ENCODE peak calls at places on chromosomes 4 and X, in five cellular contexts. B is HepG2, A is HCT116, Z is GM12878, F is K562. G is an unnamed sample.

GRCh38 chr4:44927361-44928061 is 201.2 kb upstream of the GNPDA2 start:
- DNase-seq in B (peak), F (peak), Z (no peak), A (peak), G (peak)

GRCh38 chr4:147138171-147138570 is 192.5 kb upstream of the TTC29 start:
- DNase-seq in A (no peak), Z (no peak), F (no peak), B (no peak), G (no peak)

GRCh38 chrX:20477836-20478532 is 211.3 kb upstream of the RPS6KA3 start:
- DNase-seq in F (no peak), B (no peak), Z (no peak), A (no peak), G (no peak)

GRCh38 chr4:177356191-177356590 is 46.5 kb downstream of the NEIL3 start:
- DNase-seq in F (no peak), Z (no peak), B (no peak), A (no peak), G (no peak)

GRCh38 chr4:88244821-88245579 is 39.4 kb downstream of the PPM1K start:
- DNase-seq in A (no peak), F (peak), Z (no peak), B (no peak), G (no peak)

GRCh38 chrX:95076449-95076848 is 1402.4 kb downstream of the FAM133A start:
- DNase-seq in Z (no peak), B (peak), F (peak), A (no peak), G (no peak)

GRCh38 chr4:156475322-156475721 is 496.3 kb downstream of the PDGFC start:
- DNase-seq in A (peak), Z (no peak), F (no peak), B (peak), G (no peak)

GRCh38 chr4:176359590-176359989 is 39.8 kb downstream of the SPCS3 start:
- DNase-seq in Z (no peak), A (no peak), F (no peak), B (no peak), G (no peak)

GRCh38 chr4:22473268-22473667 is 42.6 kb downstream of the ADGRA3 start:
- DNase-seq in Z (no peak), F (no peak), B (no peak), A (no peak), G (no peak)

GRCh38 chr4:7759221-7759620 is 180.4 kb downstream of the AFAP1 start:
- DNase-seq in F (no peak), A (no peak), B (no peak), Z (no peak), G (no peak)

GRCh38 chr4:8583655-8584025 is 3.4 kb downstream of the GPR78 start:
- DNase-seq in B (no peak), F (no peak), Z (no peak), A (no peak), G (no peak)

GRCh38 chr4:121696140-121696640 is 590 bp downstream of the ANXA5 start:
- DNase-seq in F (peak), Z (no peak), A (no peak), B (peak), G (peak)

GRCh38 chr4:16417198-16417597 is 190.9 kb upstream of the TAPT1 start:
- DNase-seq in F (no peak), A (no peak), B (no peak), Z (no peak), G (no peak)

DNA sequence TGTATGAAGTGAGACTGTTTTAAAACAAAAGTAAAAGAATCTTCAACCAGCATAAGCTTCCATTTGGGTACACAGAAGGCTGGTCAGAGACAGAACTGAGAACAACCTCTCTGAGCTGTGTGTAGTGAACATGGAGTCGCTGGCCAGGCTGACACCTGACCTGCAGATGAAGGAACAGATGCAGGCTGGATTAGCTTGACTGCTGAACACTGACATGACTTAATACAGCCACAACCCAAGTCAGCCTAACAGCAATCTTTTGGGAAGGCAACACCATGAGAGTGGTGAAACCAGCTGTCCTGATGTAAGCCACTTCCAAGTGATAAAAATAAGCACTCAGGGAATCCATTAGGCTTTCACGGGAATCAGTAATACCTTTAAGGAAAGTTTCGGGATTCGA is 10.1 kb downstream of the SCARB2 start:
- DNase-seq in B (no peak), Z (no peak), A (no peak), F (no peak), G (no peak)
- TF ChIP-seq ZNF274 in B (no peak), Z (no peak), A (no peak), F (no peak), G (no peak)

DNA sequence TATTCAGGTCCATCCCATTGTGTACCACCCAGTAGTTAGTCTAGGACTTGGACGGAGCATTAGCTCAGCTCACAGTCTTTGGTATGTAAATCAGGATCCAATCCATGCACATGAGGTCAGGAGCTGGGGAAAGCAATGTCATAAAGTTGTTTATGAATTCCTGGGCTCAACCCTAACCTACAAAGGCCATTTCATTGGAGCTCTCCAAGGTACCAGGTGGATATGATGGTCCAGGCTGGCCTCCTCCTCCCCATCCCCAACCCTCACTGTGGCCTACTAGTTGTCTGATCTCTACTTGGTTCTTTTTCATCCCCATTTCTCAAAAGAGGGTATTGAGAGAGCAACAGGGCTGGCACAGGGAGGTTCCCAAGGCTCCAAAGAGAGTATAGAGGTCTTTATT is 20.5 kb downstream of the RGN start:
- DNase-seq in Z (no peak), F (no peak), A (no peak), B (no peak), G (no peak)
- TF ChIP-seq ZNF274 in Z (no peak), F (no peak), A (no peak), B (no peak), G (no peak)

GRCh38 chr4:72430050-72430449 is 139.0 kb downstream of the ADAMTS3 start:
- DNase-seq in A (no peak), F (no peak), Z (no peak), B (no peak), G (no peak)
- TF ChIP-seq ZNF274 in A (no peak), F (no peak), Z (no peak), B (no peak), G (no peak)

GRCh38 chr4:74675673-74676279 is 118.5 kb downstream of the BTC start:
- DNase-seq in Z (no peak), B (peak), F (peak), A (peak), G (no peak)
- TF ChIP-seq ZNF274 in Z (no peak), B (no peak), F (no peak), A (no peak), G (no peak)

GRCh38 chr4:141331534-141332358 is 111.1 kb downstream of the ZNF330 start:
- DNase-seq in Z (no peak), A (no peak), F (no peak), B (no peak), G (no peak)
- TF ChIP-seq ZNF274 in Z (no peak), A (no peak), F (no peak), B (no peak), G (no peak)

G was measured in NT2/D1.